ENCODE peak calls at places on chromosomes 3 and 15, in five cellular contexts. One of them, this sample, is unnamed.

GRCh38 chr3:47163990-47164848 is at the start of gene SETD2:
- DNase-seq in GM20000: peak; percentile 96
- DNase-seq in AG09319: peak; percentile 80
- DNase-seq in neural crest cell: peak; percentile 84
- DNase-seq in B cell: peak; percentile 88
- DNase-seq in this sample: peak; percentile 94

GRCh38 chr15:38049876-38050275 is 115.4 kb downstream of the TMCO5A start:
- DNase-seq in GM20000: no peak
- DNase-seq in AG09319: peak; percentile 19
- DNase-seq in neural crest cell: no peak
- DNase-seq in B cell: no peak
- DNase-seq in this sample: no peak

GRCh38 chr3:46628980-46629379 is 16.7 kb downstream of the FAM240A start:
- DNase-seq in GM20000: no peak
- DNase-seq in AG09319: no peak
- DNase-seq in neural crest cell: no peak
- DNase-seq in B cell: no peak
- DNase-seq in this sample: no peak

GRCh38 chr3:195801251-195802183 is 10.2 kb downstream of the MUC4 start:
- DNase-seq in GM20000: no peak
- DNase-seq in AG09319: no peak
- DNase-seq in neural crest cell: no peak
- DNase-seq in B cell: no peak
- DNase-seq in this sample: no peak

GRCh38 chr3:158909870-158910269 is 108.0 kb downstream of the MFSD1 start:
- DNase-seq in GM20000: no peak
- DNase-seq in AG09319: no peak
- DNase-seq in neural crest cell: no peak
- DNase-seq in B cell: no peak
- DNase-seq in this sample: no peak

GRCh38 chr3:70531063-70531657 is 218.7 kb upstream of the MDFIC2 start:
- DNase-seq in GM20000: peak; percentile 13
- DNase-seq in AG09319: no peak
- DNase-seq in neural crest cell: no peak
- DNase-seq in B cell: peak; percentile 17
- DNase-seq in this sample: peak; percentile 4

GRCh38 chr15:38129531-38130199 is 123.0 kb upstream of the SPRED1 start:
- DNase-seq in GM20000: peak; percentile 30
- DNase-seq in AG09319: peak; percentile 97
- DNase-seq in neural crest cell: peak; percentile 9
- DNase-seq in B cell: peak; percentile 25
- DNase-seq in this sample: no peak

GRCh38 chr3:9583371-9583770 is 29.7 kb upstream of the LHFPL4 start:
- DNase-seq in GM20000: no peak
- DNase-seq in AG09319: no peak
- DNase-seq in neural crest cell: no peak
- DNase-seq in B cell: no peak
- DNase-seq in this sample: no peak

GRCh38 chr15:81223346-81223971 is 26.8 kb downstream of the IL16 start:
- DNase-seq in GM20000: no peak
- DNase-seq in AG09319: no peak
- DNase-seq in neural crest cell: no peak
- DNase-seq in B cell: no peak
- DNase-seq in this sample: no peak

GRCh38 chr3:8847317-8847716 is 77.9 kb upstream of the OXTR start:
- DNase-seq in GM20000: no peak
- DNase-seq in AG09319: no peak
- DNase-seq in neural crest cell: no peak
- DNase-seq in B cell: no peak
- DNase-seq in this sample: no peak

GRCh38 chr3:46208167-46208704 is at the start of gene CCR1:
- DNase-seq in GM20000: peak; percentile 58
- DNase-seq in AG09319: no peak
- DNase-seq in neural crest cell: peak; percentile 4
- DNase-seq in B cell: peak; percentile 66
- DNase-seq in this sample: peak; percentile 45

GRCh38 chr15:85452436-85452835 is 72.0 kb downstream of the AKAP13 start:
- DNase-seq in GM20000: no peak
- DNase-seq in AG09319: no peak
- DNase-seq in neural crest cell: no peak
- DNase-seq in B cell: no peak
- DNase-seq in this sample: no peak

GRCh38 chr3:126288314-126288713 is 68.9 kb downstream of the KLF15 start:
- DNase-seq in GM20000: no peak
- DNase-seq in AG09319: no peak
- DNase-seq in neural crest cell: no peak
- DNase-seq in B cell: no peak
- DNase-seq in this sample: no peak

GRCh38 chr15:89462198-89462912 is 34.0 kb downstream of the RHCG start:
- DNase-seq in GM20000: no peak
- DNase-seq in AG09319: no peak
- DNase-seq in neural crest cell: no peak
- DNase-seq in B cell: no peak
- DNase-seq in this sample: no peak

GRCh38 chr3:99686955-99687612 is 48.7 kb downstream of the COL8A1 start:
- DNase-seq in GM20000: peak; percentile 52
- DNase-seq in AG09319: peak; percentile 28
- DNase-seq in neural crest cell: peak; percentile 76
- DNase-seq in B cell: peak; percentile 9
- DNase-seq in this sample: peak; percentile 30

GRCh38 chr3:5231067-5231466 is 43.6 kb downstream of the EDEM1 start:
- DNase-seq in GM20000: no peak
- DNase-seq in AG09319: no peak
- DNase-seq in neural crest cell: no peak
- DNase-seq in B cell: no peak
- DNase-seq in this sample: no peak

GRCh38 chr3:52696830-52697621 is 8.6 kb downstream of the GLT8D1 start:
- DNase-seq in GM20000: no peak
- DNase-seq in AG09319: no peak
- DNase-seq in neural crest cell: no peak
- DNase-seq in B cell: no peak
- DNase-seq in this sample: no peak

GRCh38 chr3:172355836-172356235 is 92.4 kb downstream of the GHSR start:
- DNase-seq in GM20000: no peak
- DNase-seq in AG09319: peak; percentile 82
- DNase-seq in neural crest cell: no peak
- DNase-seq in B cell: no peak
- DNase-seq in this sample: no peak

GRCh38 chr3:66386925-66387650 is 113.7 kb downstream of the LRIG1 start:
- DNase-seq in GM20000: peak; percentile 61
- DNase-seq in AG09319: no peak
- DNase-seq in neural crest cell: peak; percentile 31
- DNase-seq in B cell: peak; percentile 68
- DNase-seq in this sample: peak; percentile 69

DNA sequence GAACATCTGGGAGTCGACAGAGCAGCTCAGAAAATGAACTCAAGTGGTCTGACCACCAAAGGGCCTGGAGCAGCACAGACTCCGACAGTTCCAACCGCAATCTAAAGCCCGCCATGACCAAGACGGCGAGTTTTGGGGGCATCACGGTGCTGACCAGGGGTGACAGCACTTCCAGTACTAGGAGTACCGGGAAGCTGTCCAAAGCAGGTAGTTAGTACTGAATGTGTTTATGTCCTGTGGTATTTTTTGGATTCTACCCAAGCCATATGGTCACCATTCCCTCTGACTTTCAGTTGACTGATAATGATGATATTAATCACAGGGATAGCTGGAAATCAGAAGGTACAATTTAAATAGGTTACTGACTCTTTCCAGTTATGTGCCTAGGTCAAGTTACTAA is 82.3 kb downstream of the ARPP21 start:
- DNase-seq in GM20000: no peak
- DNase-seq in AG09319: no peak
- DNase-seq in neural crest cell: no peak
- DNase-seq in B cell: no peak
- DNase-seq in this sample: no peak
- TF ChIP-seq CTCF in GM20000: no peak
- TF ChIP-seq CTCF in AG09319: no peak
- TF ChIP-seq CTCF in neural crest cell: no peak
- TF ChIP-seq CTCF in B cell: no peak
- TF ChIP-seq CTCF in this sample: no peak

GRCh38 chr3:173742491-173742890 is 344.9 kb downstream of the NLGN1 start:
- DNase-seq in GM20000: no peak
- DNase-seq in AG09319: no peak
- DNase-seq in neural crest cell: no peak
- DNase-seq in B cell: no peak
- DNase-seq in this sample: no peak
- TF ChIP-seq CTCF in GM20000: no peak
- TF ChIP-seq CTCF in AG09319: no peak
- TF ChIP-seq CTCF in neural crest cell: no peak
- TF ChIP-seq CTCF in B cell: no peak
- TF ChIP-seq CTCF in this sample: no peak

GRCh38 chr3:104750581-104750980 is 616.1 kb upstream of the ALCAM start:
- DNase-seq in GM20000: no peak
- DNase-seq in AG09319: peak; percentile 10
- DNase-seq in neural crest cell: no peak
- DNase-seq in B cell: no peak
- DNase-seq in this sample: no peak
- TF ChIP-seq CTCF in GM20000: no peak
- TF ChIP-seq CTCF in AG09319: no peak
- TF ChIP-seq CTCF in neural crest cell: no peak
- TF ChIP-seq CTCF in B cell: no peak
- TF ChIP-seq CTCF in this sample: no peak

DNA sequence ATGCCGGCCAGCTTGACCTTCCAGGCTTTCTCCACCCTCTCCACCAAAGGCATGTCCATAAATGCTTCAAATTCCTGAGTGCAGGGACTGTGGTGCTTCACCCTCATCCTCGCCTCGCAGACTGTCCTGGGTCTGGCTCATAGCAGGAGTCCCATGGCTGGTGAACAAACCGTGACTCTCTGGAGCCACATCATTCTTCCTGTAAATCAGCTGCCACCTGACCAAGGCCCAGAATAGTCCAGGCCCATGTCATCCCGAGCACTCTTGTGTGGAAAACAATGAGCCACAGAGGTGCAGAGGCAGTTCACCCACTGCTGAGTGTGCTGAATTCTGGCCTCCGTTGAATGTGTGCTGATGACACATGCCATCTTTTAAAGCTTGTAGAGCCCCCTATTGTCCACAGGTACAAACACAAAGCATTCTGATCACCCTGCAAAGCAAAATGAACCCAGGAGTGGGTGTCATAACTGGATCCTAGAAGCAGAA is 68.6 kb downstream of the ABHD5 start:
- DNase-seq in GM20000: peak; percentile 30
- DNase-seq in AG09319: no peak
- DNase-seq in neural crest cell: no peak
- DNase-seq in B cell: no peak
- DNase-seq in this sample: no peak
- TF ChIP-seq CTCF in GM20000: no peak
- TF ChIP-seq CTCF in AG09319: peak; percentile 21
- TF ChIP-seq CTCF in neural crest cell: no peak
- TF ChIP-seq CTCF in B cell: no peak
- TF ChIP-seq CTCF in this sample: peak; percentile 38

DNA sequence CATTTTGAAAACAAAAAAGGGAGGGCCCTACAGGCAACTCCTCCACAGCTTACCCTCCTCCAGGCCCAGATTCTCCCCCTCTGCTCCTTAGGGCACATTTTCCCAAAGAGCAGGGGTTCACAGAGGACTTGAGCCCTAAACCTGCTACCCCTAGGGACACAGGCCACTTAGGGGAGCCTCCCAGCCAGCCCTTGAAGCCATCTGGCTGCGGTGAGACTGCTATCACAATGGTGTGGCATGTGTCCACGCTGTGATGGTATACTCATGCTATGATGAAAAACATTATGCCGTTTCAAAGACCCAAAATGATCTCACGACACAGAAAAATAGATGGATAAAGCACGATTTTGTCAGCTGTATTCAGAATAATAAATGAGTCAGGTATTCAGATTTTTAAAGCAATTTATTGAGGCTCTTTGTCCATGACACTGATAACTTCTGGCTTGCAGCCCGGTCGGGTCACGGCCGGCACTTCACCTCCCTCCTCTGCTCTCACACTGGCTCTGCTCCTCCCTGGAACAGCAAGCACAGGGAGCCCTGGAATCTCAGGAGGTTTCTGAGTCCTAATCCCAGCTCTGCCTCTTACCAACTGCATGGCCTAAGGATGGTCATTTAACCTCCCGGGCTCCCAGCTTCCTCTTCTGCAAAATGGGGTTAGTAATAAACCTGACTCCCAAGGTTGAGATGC is 115.3 kb downstream of the MEGF11 start:
- DNase-seq in GM20000: no peak
- DNase-seq in AG09319: no peak
- DNase-seq in neural crest cell: no peak
- DNase-seq in B cell: no peak
- DNase-seq in this sample: no peak
- TF ChIP-seq CTCF in GM20000: no peak
- TF ChIP-seq CTCF in AG09319: no peak
- TF ChIP-seq CTCF in neural crest cell: no peak
- TF ChIP-seq CTCF in B cell: no peak
- TF ChIP-seq CTCF in this sample: no peak

DNA sequence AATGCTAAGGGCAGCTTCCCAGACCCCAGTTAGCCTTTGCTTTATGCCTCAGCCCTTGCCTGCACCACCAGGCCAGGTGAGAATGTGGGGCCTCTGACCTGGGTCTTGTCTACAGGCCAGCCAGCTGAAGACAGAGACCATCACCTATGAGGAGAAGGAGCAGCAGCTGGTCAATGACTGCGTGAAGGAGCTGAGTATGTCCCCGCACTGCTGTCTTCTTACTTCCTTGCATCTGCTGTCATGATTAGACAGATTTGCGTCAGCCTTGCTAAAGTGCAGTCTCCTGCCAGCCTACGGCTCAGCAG is 74.6 kb downstream of the CCK start:
- DNase-seq in GM20000: no peak
- DNase-seq in AG09319: no peak
- DNase-seq in neural crest cell: no peak
- DNase-seq in B cell: no peak
- DNase-seq in this sample: no peak
- TF ChIP-seq CTCF in GM20000: no peak
- TF ChIP-seq CTCF in AG09319: no peak
- TF ChIP-seq CTCF in neural crest cell: peak; percentile 40
- TF ChIP-seq CTCF in B cell: peak; percentile 53
- TF ChIP-seq CTCF in this sample: no peak

GRCh38 chr15:90603893-90604292 is 74.2 kb downstream of the CRTC3 start:
- DNase-seq in GM20000: no peak
- DNase-seq in AG09319: no peak
- DNase-seq in neural crest cell: no peak
- DNase-seq in B cell: peak; percentile 42
- DNase-seq in this sample: no peak
- TF ChIP-seq CTCF in GM20000: peak; percentile 23
- TF ChIP-seq CTCF in AG09319: peak; percentile 38
- TF ChIP-seq CTCF in neural crest cell: peak; percentile 40
- TF ChIP-seq CTCF in B cell: peak; percentile 52
- TF ChIP-seq CTCF in this sample: peak; percentile 60

DNA sequence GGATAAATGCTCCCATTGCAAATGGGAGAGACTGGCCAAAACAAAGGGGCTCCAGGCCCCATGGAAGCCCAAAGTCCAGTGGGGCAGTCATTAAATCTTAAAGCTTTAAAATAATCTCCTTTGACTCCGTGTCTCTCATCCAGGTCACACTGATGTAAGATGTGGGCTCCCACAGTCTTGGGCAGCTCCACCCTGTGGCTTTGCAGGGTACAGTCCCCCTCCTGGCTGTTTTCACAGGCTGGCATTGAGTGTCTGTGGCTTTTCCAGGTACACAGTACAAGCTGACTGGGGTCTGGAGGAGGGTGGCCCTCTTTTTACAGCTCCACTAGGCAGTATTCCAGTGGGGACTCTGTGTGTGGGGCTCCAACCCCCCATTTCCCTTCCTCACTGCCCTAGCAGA is 45.9 kb downstream of the NIPA2 start:
- DNase-seq in GM20000: no peak
- DNase-seq in AG09319: no peak
- DNase-seq in neural crest cell: no peak
- DNase-seq in B cell: no peak
- DNase-seq in this sample: no peak
- TF ChIP-seq CTCF in GM20000: no peak
- TF ChIP-seq CTCF in AG09319: no peak
- TF ChIP-seq CTCF in neural crest cell: peak; percentile 14
- TF ChIP-seq CTCF in B cell: peak; percentile 23
- TF ChIP-seq CTCF in this sample: peak; percentile 28

This sample was measured in GM13977.